ENCODE peak calls at places on chromosomes 6 and 20, in six cellular contexts. One of them, this sample, is unnamed.

GRCh38 chr20:46757754-46758678 is 48.6 kb downstream of the SLC2A10 start:
- DNase-seq in PC-3: peak
- DNase-seq in NK-92 treated with Interleukin-12 subunit alpha and Interleukin-12 subunit beta, amount 100 ng/mL, for 24 hours: peak
- DNase-seq in NCI-H82: peak
- DNase-seq in activated naive CD4-positive, alpha-beta T cell treated with anti-CD3 and anti-CD28 coated beads for 36 hours: peak
- DNase-seq in cerebellar nuclear complex: no peak
- DNase-seq in this sample: no peak

GRCh38 chr6:21773199-21773974 is 179.8 kb downstream of the SOX4 start:
- DNase-seq in PC-3: no peak
- DNase-seq in NK-92 treated with Interleukin-12 subunit alpha and Interleukin-12 subunit beta, amount 100 ng/mL, for 24 hours: no peak
- DNase-seq in NCI-H82: no peak
- DNase-seq in activated naive CD4-positive, alpha-beta T cell treated with anti-CD3 and anti-CD28 coated beads for 36 hours: no peak
- DNase-seq in cerebellar nuclear complex: no peak
- DNase-seq in this sample: no peak

GRCh38 chr6:107248147-107248546 is 132.8 kb upstream of the BEND3 start:
- DNase-seq in PC-3: no peak
- DNase-seq in NK-92 treated with Interleukin-12 subunit alpha and Interleukin-12 subunit beta, amount 100 ng/mL, for 24 hours: no peak
- DNase-seq in NCI-H82: no peak
- DNase-seq in activated naive CD4-positive, alpha-beta T cell treated with anti-CD3 and anti-CD28 coated beads for 36 hours: no peak
- DNase-seq in cerebellar nuclear complex: no peak
- DNase-seq in this sample: no peak

GRCh38 chr6:20208687-20209378 is 3.4 kb downstream of the MBOAT1 start:
- DNase-seq in PC-3: no peak
- DNase-seq in NK-92 treated with Interleukin-12 subunit alpha and Interleukin-12 subunit beta, amount 100 ng/mL, for 24 hours: no peak
- DNase-seq in NCI-H82: no peak
- DNase-seq in activated naive CD4-positive, alpha-beta T cell treated with anti-CD3 and anti-CD28 coated beads for 36 hours: no peak
- DNase-seq in cerebellar nuclear complex: no peak
- DNase-seq in this sample: no peak

GRCh38 chr6:45320349-45320748 is 7.8 kb upstream of the RUNX2 start:
- DNase-seq in PC-3: no peak
- DNase-seq in NK-92 treated with Interleukin-12 subunit alpha and Interleukin-12 subunit beta, amount 100 ng/mL, for 24 hours: no peak
- DNase-seq in NCI-H82: no peak
- DNase-seq in activated naive CD4-positive, alpha-beta T cell treated with anti-CD3 and anti-CD28 coated beads for 36 hours: no peak
- DNase-seq in cerebellar nuclear complex: no peak
- DNase-seq in this sample: no peak

GRCh38 chr6:125985522-125985921 is 818 bp upstream of the TRMT11 start:
- DNase-seq in PC-3: no peak
- DNase-seq in NK-92 treated with Interleukin-12 subunit alpha and Interleukin-12 subunit beta, amount 100 ng/mL, for 24 hours: no peak
- DNase-seq in NCI-H82: no peak
- DNase-seq in activated naive CD4-positive, alpha-beta T cell treated with anti-CD3 and anti-CD28 coated beads for 36 hours: no peak
- DNase-seq in cerebellar nuclear complex: no peak
- DNase-seq in this sample: no peak

GRCh38 chr6:122969999-122970398 is 26.0 kb upstream of the CLVS2 start:
- DNase-seq in PC-3: no peak
- DNase-seq in NK-92 treated with Interleukin-12 subunit alpha and Interleukin-12 subunit beta, amount 100 ng/mL, for 24 hours: no peak
- DNase-seq in NCI-H82: peak
- DNase-seq in activated naive CD4-positive, alpha-beta T cell treated with anti-CD3 and anti-CD28 coated beads for 36 hours: no peak
- DNase-seq in cerebellar nuclear complex: no peak
- DNase-seq in this sample: no peak

GRCh38 chr6:159608961-159609673 is 83.9 kb downstream of the SOD2 start:
- DNase-seq in PC-3: peak
- DNase-seq in NK-92 treated with Interleukin-12 subunit alpha and Interleukin-12 subunit beta, amount 100 ng/mL, for 24 hours: no peak
- DNase-seq in NCI-H82: peak
- DNase-seq in activated naive CD4-positive, alpha-beta T cell treated with anti-CD3 and anti-CD28 coated beads for 36 hours: peak
- DNase-seq in cerebellar nuclear complex: no peak
- DNase-seq in this sample: no peak

GRCh38 chr20:18831830-18832229 is 18.2 kb downstream of the SCP2D1 start:
- DNase-seq in PC-3: peak
- DNase-seq in NK-92 treated with Interleukin-12 subunit alpha and Interleukin-12 subunit beta, amount 100 ng/mL, for 24 hours: no peak
- DNase-seq in NCI-H82: no peak
- DNase-seq in activated naive CD4-positive, alpha-beta T cell treated with anti-CD3 and anti-CD28 coated beads for 36 hours: no peak
- DNase-seq in cerebellar nuclear complex: no peak
- DNase-seq in this sample: no peak

GRCh38 chr6:38990475-38990874 is 58.1 kb upstream of the GLP1R start:
- DNase-seq in PC-3: no peak
- DNase-seq in NK-92 treated with Interleukin-12 subunit alpha and Interleukin-12 subunit beta, amount 100 ng/mL, for 24 hours: no peak
- DNase-seq in NCI-H82: no peak
- DNase-seq in activated naive CD4-positive, alpha-beta T cell treated with anti-CD3 and anti-CD28 coated beads for 36 hours: no peak
- DNase-seq in cerebellar nuclear complex: no peak
- DNase-seq in this sample: no peak

GRCh38 chr6:135901776-135902524 is 50.4 kb downstream of the PDE7B start:
- DNase-seq in PC-3: no peak
- DNase-seq in NK-92 treated with Interleukin-12 subunit alpha and Interleukin-12 subunit beta, amount 100 ng/mL, for 24 hours: no peak
- DNase-seq in NCI-H82: no peak
- DNase-seq in activated naive CD4-positive, alpha-beta T cell treated with anti-CD3 and anti-CD28 coated beads for 36 hours: peak
- DNase-seq in cerebellar nuclear complex: no peak
- DNase-seq in this sample: no peak

GRCh38 chr20:50248104-50248631 is 57.5 kb downstream of the CEBPB start:
- DNase-seq in PC-3: no peak
- DNase-seq in NK-92 treated with Interleukin-12 subunit alpha and Interleukin-12 subunit beta, amount 100 ng/mL, for 24 hours: no peak
- DNase-seq in NCI-H82: no peak
- DNase-seq in activated naive CD4-positive, alpha-beta T cell treated with anti-CD3 and anti-CD28 coated beads for 36 hours: no peak
- DNase-seq in cerebellar nuclear complex: no peak
- DNase-seq in this sample: no peak

GRCh38 chr6:167706313-167707109 is 120.2 kb upstream of the AFDN start:
- DNase-seq in PC-3: no peak
- DNase-seq in NK-92 treated with Interleukin-12 subunit alpha and Interleukin-12 subunit beta, amount 100 ng/mL, for 24 hours: peak
- DNase-seq in NCI-H82: no peak
- DNase-seq in activated naive CD4-positive, alpha-beta T cell treated with anti-CD3 and anti-CD28 coated beads for 36 hours: peak
- DNase-seq in cerebellar nuclear complex: no peak
- DNase-seq in this sample: no peak